ENCODE peak calls at places on chromosomes 2 and 18, in seven cellular contexts. One of them, this sample, is unnamed.

GRCh38 chr2:187581125-187581896 is 27.1 kb upstream of the TFPI start:
- DNase-seq in foreskin fibroblast: peak; percentile 76
- DNase-seq in Jurkat, Clone E6-1: peak; percentile 30
- DNase-seq in psoas muscle: no peak
- DNase-seq in AG04450: no peak
- DNase-seq in dorsolateral prefrontal cortex: no peak
- DNase-seq in body of pancreas: peak; percentile 19
- DNase-seq in this sample: peak; percentile 3

GRCh38 chr2:70525032-70525431 is 28.6 kb downstream of the TGFA start:
- DNase-seq in foreskin fibroblast: no peak
- DNase-seq in Jurkat, Clone E6-1: no peak
- DNase-seq in psoas muscle: no peak
- DNase-seq in AG04450: no peak
- DNase-seq in dorsolateral prefrontal cortex: no peak
- DNase-seq in body of pancreas: peak; percentile 35
- DNase-seq in this sample: no peak

GRCh38 chr2:64819774-64820688 is 166.3 kb upstream of the SERTAD2 start:
- DNase-seq in foreskin fibroblast: no peak
- DNase-seq in Jurkat, Clone E6-1: no peak
- DNase-seq in psoas muscle: no peak
- DNase-seq in AG04450: no peak
- DNase-seq in dorsolateral prefrontal cortex: no peak
- DNase-seq in body of pancreas: no peak
- DNase-seq in this sample: no peak

GRCh38 chr2:128306931-128307460 is 11.7 kb downstream of the HS6ST1 start:
- DNase-seq in foreskin fibroblast: no peak
- DNase-seq in Jurkat, Clone E6-1: no peak
- DNase-seq in psoas muscle: no peak
- DNase-seq in AG04450: no peak
- DNase-seq in dorsolateral prefrontal cortex: no peak
- DNase-seq in body of pancreas: peak; percentile 12
- DNase-seq in this sample: no peak

GRCh38 chr2:73970850-73971471 is 13.7 kb upstream of the TET3 start:
- DNase-seq in foreskin fibroblast: peak; percentile 74
- DNase-seq in Jurkat, Clone E6-1: peak; percentile 75
- DNase-seq in psoas muscle: peak; percentile 74
- DNase-seq in AG04450: no peak
- DNase-seq in dorsolateral prefrontal cortex: no peak
- DNase-seq in body of pancreas: peak; percentile 91
- DNase-seq in this sample: no peak

GRCh38 chr18:46646468-46646867 is 10.6 kb downstream of the LOXHD1 start:
- DNase-seq in foreskin fibroblast: no peak
- DNase-seq in Jurkat, Clone E6-1: no peak
- DNase-seq in psoas muscle: no peak
- DNase-seq in AG04450: no peak
- DNase-seq in dorsolateral prefrontal cortex: no peak
- DNase-seq in body of pancreas: no peak
- DNase-seq in this sample: no peak

GRCh38 chr2:64515075-64515474 is 9.1 kb upstream of the AFTPH start:
- DNase-seq in foreskin fibroblast: no peak
- DNase-seq in Jurkat, Clone E6-1: no peak
- DNase-seq in psoas muscle: no peak
- DNase-seq in AG04450: no peak
- DNase-seq in dorsolateral prefrontal cortex: no peak
- DNase-seq in body of pancreas: no peak
- DNase-seq in this sample: no peak

GRCh38 chr2:68124321-68124720 is 33.4 kb upstream of the PNO1 start:
- DNase-seq in foreskin fibroblast: peak; percentile 62
- DNase-seq in Jurkat, Clone E6-1: no peak
- DNase-seq in psoas muscle: no peak
- DNase-seq in AG04450: no peak
- DNase-seq in dorsolateral prefrontal cortex: no peak
- DNase-seq in body of pancreas: no peak
- DNase-seq in this sample: no peak

GRCh38 chr2:160293401-160293911 is 93.4 kb upstream of the ITGB6 start:
- DNase-seq in foreskin fibroblast: peak; percentile 95
- DNase-seq in Jurkat, Clone E6-1: no peak
- DNase-seq in psoas muscle: peak; percentile 9
- DNase-seq in AG04450: peak; percentile 75
- DNase-seq in dorsolateral prefrontal cortex: no peak
- DNase-seq in body of pancreas: no peak
- DNase-seq in this sample: no peak

GRCh38 chr18:273525-273924 is 5.7 kb upstream of the THOC1 start:
- DNase-seq in foreskin fibroblast: no peak
- DNase-seq in Jurkat, Clone E6-1: no peak
- DNase-seq in psoas muscle: no peak
- DNase-seq in AG04450: no peak
- DNase-seq in dorsolateral prefrontal cortex: no peak
- DNase-seq in body of pancreas: no peak
- DNase-seq in this sample: no peak

GRCh38 chr2:132037527-132038178 is 124.1 kb downstream of the ANKRD30BL start:
- DNase-seq in foreskin fibroblast: peak; percentile 11
- DNase-seq in Jurkat, Clone E6-1: no peak
- DNase-seq in psoas muscle: no peak
- DNase-seq in AG04450: no peak
- DNase-seq in dorsolateral prefrontal cortex: peak; percentile 30
- DNase-seq in body of pancreas: peak; percentile 35
- DNase-seq in this sample: peak; percentile 64

GRCh38 chr2:15664273-15665066 is 72.8 kb downstream of the DDX1 start:
- DNase-seq in foreskin fibroblast: no peak
- DNase-seq in Jurkat, Clone E6-1: no peak
- DNase-seq in psoas muscle: no peak
- DNase-seq in AG04450: no peak
- DNase-seq in dorsolateral prefrontal cortex: no peak
- DNase-seq in body of pancreas: no peak
- DNase-seq in this sample: no peak

GRCh38 chr2:105789745-105790466 is 45.2 kb downstream of the NCK2 start:
- DNase-seq in foreskin fibroblast: peak; percentile 80
- DNase-seq in Jurkat, Clone E6-1: peak; percentile 60
- DNase-seq in psoas muscle: peak; percentile 55
- DNase-seq in AG04450: peak; percentile 8
- DNase-seq in dorsolateral prefrontal cortex: no peak
- DNase-seq in body of pancreas: no peak
- DNase-seq in this sample: no peak

GRCh38 chr2:232795920-232796319 is 19.6 kb upstream of the KCNJ13 start:
- DNase-seq in foreskin fibroblast: peak; percentile 21
- DNase-seq in Jurkat, Clone E6-1: no peak
- DNase-seq in psoas muscle: no peak
- DNase-seq in AG04450: no peak
- DNase-seq in dorsolateral prefrontal cortex: no peak
- DNase-seq in body of pancreas: no peak
- DNase-seq in this sample: no peak

GRCh38 chr2:143161982-143162837 is 33.0 kb downstream of the ARHGAP15 start:
- DNase-seq in foreskin fibroblast: peak; percentile 58
- DNase-seq in Jurkat, Clone E6-1: no peak
- DNase-seq in psoas muscle: peak; percentile 14
- DNase-seq in AG04450: peak; percentile 15
- DNase-seq in dorsolateral prefrontal cortex: no peak
- DNase-seq in body of pancreas: peak; percentile 37
- DNase-seq in this sample: no peak

GRCh38 chr2:46519265-46519664 is 39.9 kb downstream of the TMEM247 start:
- DNase-seq in foreskin fibroblast: peak; percentile 15
- DNase-seq in Jurkat, Clone E6-1: no peak
- DNase-seq in psoas muscle: no peak
- DNase-seq in AG04450: no peak
- DNase-seq in dorsolateral prefrontal cortex: no peak
- DNase-seq in body of pancreas: no peak
- DNase-seq in this sample: no peak

GRCh38 chr2:75340560-75340959 is 141.2 kb upstream of the TACR1 start:
- DNase-seq in foreskin fibroblast: peak; percentile 33
- DNase-seq in Jurkat, Clone E6-1: no peak
- DNase-seq in psoas muscle: no peak
- DNase-seq in AG04450: no peak
- DNase-seq in dorsolateral prefrontal cortex: no peak
- DNase-seq in body of pancreas: no peak
- DNase-seq in this sample: no peak

GRCh38 chr2:144567745-144568144 is 47.8 kb upstream of the ZEB2 start:
- DNase-seq in foreskin fibroblast: no peak
- DNase-seq in Jurkat, Clone E6-1: no peak
- DNase-seq in psoas muscle: no peak
- DNase-seq in AG04450: no peak
- DNase-seq in dorsolateral prefrontal cortex: no peak
- DNase-seq in body of pancreas: no peak
- DNase-seq in this sample: peak; percentile 41

GRCh38 chr18:79576686-79577351 is 102.8 kb upstream of the CTDP1 start:
- DNase-seq in foreskin fibroblast: no peak
- DNase-seq in Jurkat, Clone E6-1: no peak
- DNase-seq in psoas muscle: peak; percentile 38
- DNase-seq in AG04450: no peak
- DNase-seq in dorsolateral prefrontal cortex: peak; percentile 88
- DNase-seq in body of pancreas: peak; percentile 86
- DNase-seq in this sample: no peak

GRCh38 chr2:176085861-176086771 is 2.4 kb upstream of the EVX2 start:
- DNase-seq in foreskin fibroblast: peak; percentile 76
- DNase-seq in Jurkat, Clone E6-1: no peak
- DNase-seq in psoas muscle: no peak
- DNase-seq in AG04450: no peak
- DNase-seq in dorsolateral prefrontal cortex: peak; percentile 38
- DNase-seq in body of pancreas: no peak
- DNase-seq in this sample: peak; percentile 84

DNA sequence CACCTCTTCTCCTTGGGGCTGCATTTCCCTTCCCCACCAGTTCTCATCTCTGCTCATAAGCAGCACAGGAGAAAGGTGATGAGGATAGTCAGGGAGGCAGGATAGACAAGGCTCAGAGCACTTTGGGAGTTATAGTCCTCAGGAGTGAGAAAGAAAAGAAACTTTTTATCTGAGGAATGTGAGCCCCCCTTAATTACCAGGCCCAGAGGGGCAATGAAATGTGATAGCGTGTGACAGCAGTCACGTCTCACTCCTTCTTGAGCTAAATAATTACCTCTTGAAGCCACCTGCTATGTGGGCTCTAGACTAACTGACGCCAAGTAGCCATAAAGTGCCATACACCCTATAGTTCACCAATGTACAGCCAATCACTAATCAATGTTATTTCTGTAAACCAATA is 105.8 kb downstream of the SPP2 start:
- DNase-seq in foreskin fibroblast: no peak
- DNase-seq in Jurkat, Clone E6-1: no peak
- DNase-seq in psoas muscle: no peak
- DNase-seq in AG04450: no peak
- DNase-seq in dorsolateral prefrontal cortex: no peak
- DNase-seq in body of pancreas: no peak
- DNase-seq in this sample: no peak
- H3K4me3 ChIP-seq in foreskin fibroblast: no peak overlapping the region
- H3K4me3 ChIP-seq in Jurkat, Clone E6-1: no peak overlapping the region
- H3K4me3 ChIP-seq in psoas muscle: no peak overlapping the region
- H3K4me3 ChIP-seq in AG04450: no peak overlapping the region
- H3K4me3 ChIP-seq in dorsolateral prefrontal cortex: no peak overlapping the region
- H3K4me3 ChIP-seq in body of pancreas: no peak overlapping the region
- H3K4me3 ChIP-seq in this sample: no peak overlapping the region

GRCh38 chr18:12307251-12307736 is 747 bp upstream of the TUBB6 start:
- DNase-seq in foreskin fibroblast: peak; percentile 90
- DNase-seq in Jurkat, Clone E6-1: no peak
- DNase-seq in psoas muscle: peak; percentile 56
- DNase-seq in AG04450: no peak
- DNase-seq in dorsolateral prefrontal cortex: no peak
- DNase-seq in body of pancreas: peak; percentile 34
- DNase-seq in this sample: peak; percentile 72
- H3K4me3 ChIP-seq in foreskin fibroblast: peak overlapping the region; percentile 89
- H3K4me3 ChIP-seq in Jurkat, Clone E6-1: no peak overlapping the region
- H3K4me3 ChIP-seq in psoas muscle: peak overlapping the region; percentile 73
- H3K4me3 ChIP-seq in AG04450: peak overlapping the region; percentile 89
- H3K4me3 ChIP-seq in dorsolateral prefrontal cortex: peak overlapping the region; percentile 49
- H3K4me3 ChIP-seq in body of pancreas: no peak overlapping the region
- H3K4me3 ChIP-seq in this sample: peak overlapping the region; percentile 64

GRCh38 chr2:53131416-53131815 is 636.2 kb upstream of the CHAC2 start:
- DNase-seq in foreskin fibroblast: peak; percentile 43
- DNase-seq in Jurkat, Clone E6-1: no peak
- DNase-seq in psoas muscle: no peak
- DNase-seq in AG04450: no peak
- DNase-seq in dorsolateral prefrontal cortex: no peak
- DNase-seq in body of pancreas: no peak
- DNase-seq in this sample: no peak
- H3K4me3 ChIP-seq in foreskin fibroblast: no peak overlapping the region
- H3K4me3 ChIP-seq in Jurkat, Clone E6-1: no peak overlapping the region
- H3K4me3 ChIP-seq in psoas muscle: no peak overlapping the region
- H3K4me3 ChIP-seq in AG04450: no peak overlapping the region
- H3K4me3 ChIP-seq in dorsolateral prefrontal cortex: no peak overlapping the region
- H3K4me3 ChIP-seq in body of pancreas: no peak overlapping the region
- H3K4me3 ChIP-seq in this sample: no peak overlapping the region

DNA sequence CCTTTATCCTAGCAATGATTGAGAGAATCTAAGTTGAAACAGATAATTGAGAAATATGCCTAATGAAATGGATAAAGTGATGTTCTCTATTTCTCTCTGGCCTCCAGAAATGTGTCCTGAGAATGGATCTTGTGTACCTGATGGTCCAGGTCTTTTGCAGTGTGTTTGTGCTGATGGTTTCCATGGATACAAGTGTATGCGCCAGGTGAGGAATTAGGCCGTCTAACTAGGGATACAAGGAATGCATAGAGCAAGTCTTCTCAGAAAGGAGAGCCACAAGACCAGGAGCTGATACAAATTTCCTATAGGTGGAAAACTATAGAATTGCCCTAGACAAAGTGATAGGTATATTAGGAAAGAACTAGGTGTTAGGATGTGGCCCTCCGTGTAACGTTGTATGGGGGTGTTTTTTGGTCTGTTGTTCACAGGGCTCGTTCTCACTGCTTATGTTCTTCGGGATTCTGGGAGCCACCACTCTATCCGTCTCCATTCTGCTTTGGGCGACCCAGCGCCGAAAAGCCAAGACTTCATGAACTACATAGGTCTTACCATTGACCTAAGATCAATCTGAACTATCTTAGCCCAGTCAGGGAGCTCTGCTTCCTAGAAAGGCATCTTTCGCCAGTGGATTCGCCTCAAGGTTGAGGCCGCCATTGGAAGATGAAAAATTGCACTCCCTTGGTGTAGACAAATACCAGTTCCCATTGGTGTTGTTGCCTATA is 592 bp upstream of the CAD start:
- DNase-seq in foreskin fibroblast: no peak
- DNase-seq in Jurkat, Clone E6-1: no peak
- DNase-seq in psoas muscle: no peak
- DNase-seq in AG04450: no peak
- DNase-seq in dorsolateral prefrontal cortex: no peak
- DNase-seq in body of pancreas: no peak
- DNase-seq in this sample: peak; percentile 60
- H3K4me3 ChIP-seq in foreskin fibroblast: peak overlapping the region; percentile 83
- H3K4me3 ChIP-seq in Jurkat, Clone E6-1: peak overlapping the region; percentile 86
- H3K4me3 ChIP-seq in psoas muscle: peak overlapping the region; percentile 80
- H3K4me3 ChIP-seq in AG04450: peak overlapping the region; percentile 48
- H3K4me3 ChIP-seq in dorsolateral prefrontal cortex: peak overlapping the region; percentile 76
- H3K4me3 ChIP-seq in body of pancreas: no peak overlapping the region
- H3K4me3 ChIP-seq in this sample: peak overlapping the region; percentile 6

GRCh38 chr2:36404754-36405153 is 49.2 kb downstream of the CRIM1 start:
- DNase-seq in foreskin fibroblast: no peak
- DNase-seq in Jurkat, Clone E6-1: no peak
- DNase-seq in psoas muscle: no peak
- DNase-seq in AG04450: no peak
- DNase-seq in dorsolateral prefrontal cortex: no peak
- DNase-seq in body of pancreas: no peak
- DNase-seq in this sample: no peak
- H3K4me3 ChIP-seq in foreskin fibroblast: no peak overlapping the region
- H3K4me3 ChIP-seq in Jurkat, Clone E6-1: no peak overlapping the region
- H3K4me3 ChIP-seq in psoas muscle: no peak overlapping the region
- H3K4me3 ChIP-seq in AG04450: no peak overlapping the region
- H3K4me3 ChIP-seq in dorsolateral prefrontal cortex: no peak overlapping the region
- H3K4me3 ChIP-seq in body of pancreas: no peak overlapping the region
- H3K4me3 ChIP-seq in this sample: no peak overlapping the region

GRCh38 chr2:101006065-101006715 is 4.1 kb downstream of the RPL31 start:
- DNase-seq in foreskin fibroblast: no peak
- DNase-seq in Jurkat, Clone E6-1: no peak
- DNase-seq in psoas muscle: no peak
- DNase-seq in AG04450: no peak
- DNase-seq in dorsolateral prefrontal cortex: no peak
- DNase-seq in body of pancreas: no peak
- DNase-seq in this sample: no peak
- H3K4me3 ChIP-seq in foreskin fibroblast: no peak overlapping the region
- H3K4me3 ChIP-seq in Jurkat, Clone E6-1: no peak overlapping the region
- H3K4me3 ChIP-seq in psoas muscle: no peak overlapping the region
- H3K4me3 ChIP-seq in AG04450: no peak overlapping the region
- H3K4me3 ChIP-seq in dorsolateral prefrontal cortex: no peak overlapping the region
- H3K4me3 ChIP-seq in body of pancreas: no peak overlapping the region
- H3K4me3 ChIP-seq in this sample: no peak overlapping the region

GRCh38 chr2:37669500-37669899 is 1.9 kb downstream of the CDC42EP3 start:
- DNase-seq in foreskin fibroblast: peak; percentile 32
- DNase-seq in Jurkat, Clone E6-1: no peak
- DNase-seq in psoas muscle: no peak
- DNase-seq in AG04450: no peak
- DNase-seq in dorsolateral prefrontal cortex: no peak
- DNase-seq in body of pancreas: no peak
- DNase-seq in this sample: no peak
- H3K4me3 ChIP-seq in foreskin fibroblast: peak overlapping the region; percentile 76
- H3K4me3 ChIP-seq in Jurkat, Clone E6-1: no peak overlapping the region
- H3K4me3 ChIP-seq in psoas muscle: peak overlapping the region; percentile 98
- H3K4me3 ChIP-seq in AG04450: peak overlapping the region; percentile 90
- H3K4me3 ChIP-seq in dorsolateral prefrontal cortex: peak overlapping the region; percentile 91
- H3K4me3 ChIP-seq in body of pancreas: no peak overlapping the region
- H3K4me3 ChIP-seq in this sample: peak overlapping the region; percentile 95

This sample was measured in H7.